ENCODE peak calls at places on chromosome 3, in four cellular contexts. W, U, Q and X are unnamed samples.

GRCh38 chr3:157065201-157065600 is 94.7 kb downstream of the CCNL1 start:
- DNase-seq in W (no peak), Q (no peak), U (no peak), X (peak)

GRCh38 chr3:42690766-42691680 is 5.7 kb downstream of the KLHL40 start:
- DNase-seq in W (no peak), Q (no peak), U (no peak), X (no peak)

GRCh38 chr3:55511895-55512585 is 24.9 kb upstream of the WNT5A start:
- DNase-seq in Q (no peak), W (no peak), U (no peak), X (no peak)

GRCh38 chr3:141530133-141530768 is 43.4 kb downstream of the RASA2 start:
- DNase-seq in U (no peak), W (no peak), Q (no peak), X (no peak)

GRCh38 chr3:172239218-172239738 is 199.9 kb downstream of the FNDC3B start:
- DNase-seq in W (no peak), U (no peak), Q (no peak), X (no peak)

GRCh38 chr3:172040976-172041963 is 1.9 kb downstream of the FNDC3B start:
- DNase-seq in U (no peak), W (no peak), Q (no peak), X (peak)

GRCh38 chr3:124563376-124563775 is 166.9 kb upstream of the UMPS start:
- DNase-seq in W (no peak), U (no peak), Q (no peak), X (no peak)

GRCh38 chr3:57331078-57331477 is 38.6 kb upstream of the ASB14 start:
- DNase-seq in Q (no peak), U (no peak), W (no peak), X (no peak)

GRCh38 chr3:126667631-126668449 is 12.9 kb upstream of the TXNRD3 start:
- DNase-seq in Q (no peak), W (no peak), U (no peak), X (no peak)

GRCh38 chr3:160314949-160315348 is 84.1 kb downstream of the IFT80 start:
- DNase-seq in W (no peak), Q (no peak), U (no peak), X (no peak)

GRCh38 chr3:147210676-147211075 is 195.7 kb downstream of the ZIC4 start:
- DNase-seq in Q (no peak), U (no peak), W (no peak), X (no peak)

GRCh38 chr3:37494206-37494605 is 319.8 kb upstream of the LRRFIP2 start:
- DNase-seq in U (no peak), W (no peak), Q (no peak), X (no peak)

GRCh38 chr3:143851331-143852017 is 3.2 kb upstream of the SLC9A9 start:
- DNase-seq in U (no peak), W (no peak), Q (no peak), X (no peak)

GRCh38 chr3:156433910-156434309 is 121.0 kb downstream of the SSR3 start:
- DNase-seq in Q (no peak), U (no peak), W (no peak), X (no peak)

GRCh38 chr3:119700920-119701734 is 1.7 kb upstream of the CFAP91 start:
- DNase-seq in W (no peak), Q (no peak), U (no peak), X (no peak)

GRCh38 chr3:188037116-188037718 is 116.7 kb upstream of the LPP start:
- DNase-seq in U (no peak), W (peak), Q (no peak), X (peak)

GRCh38 chr3:183937601-183938286 is 53.1 kb upstream of the PARL start:
- DNase-seq in Q (no peak), W (no peak), U (no peak), X (no peak)

GRCh38 chr3:45760878-45761711 is 35.2 kb downstream of the SLC6A20 start:
- DNase-seq in U (no peak), W (peak), Q (peak), X (peak)

GRCh38 chr3:99967796-99968195 is 146.5 kb downstream of the FILIP1L start:
- DNase-seq in W (no peak), Q (no peak), U (no peak), X (no peak)

GRCh38 chr3:195916291-195916690 is 7.9 kb upstream of the TNK2 start:
- DNase-seq in W (no peak), Q (no peak), U (no peak), X (peak)

GRCh38 chr3:98823791-98824190 is 60.7 kb downstream of the ST3GAL6 start:
- DNase-seq in U (no peak), W (no peak), Q (no peak), X (no peak)